ENCODE peak calls at places on chromosomes 1 and 21, in seven cellular contexts. L is PC-3, O is Karpas-422, S is HCT116, U is GM23248, E is GM23338, T is MM.1S. D is an unnamed sample. For H3K9me2, the result is how much of the 10 kb centered on the place peaks cover.

GRCh38 chr1:241081473-241081872 is 275.5 kb downstream of the RGS7 start:
- DNase-seq in L (no peak), O (no peak), S (no peak), U (no peak), E (no peak), T (no peak), D (no peak)

GRCh38 chr1:30280572-30280971 is 442.8 kb downstream of the MATN1 start:
- DNase-seq in L (no peak), O (no peak), S (no peak), U (no peak), E (no peak), T (no peak), D (no peak)

GRCh38 chr1:21814241-21814918 is 2.3 kb downstream of the LDLRAD2 start:
- DNase-seq in L (no peak), O (peak), S (no peak), U (no peak), E (peak), T (no peak), D (peak)

GRCh38 chr21:41894922-41895557 is 15.9 kb upstream of the PRDM15 start:
- DNase-seq in L (peak), O (no peak), S (no peak), U (no peak), E (no peak), T (no peak), D (peak)

GRCh38 chr1:245001252-245001651 is 136.9 kb upstream of the HNRNPU start:
- DNase-seq in L (peak), O (no peak), S (no peak), U (peak), E (no peak), T (no peak), D (no peak)

GRCh38 chr1:19640363-19641316 is 3.5 kb upstream of the NBL1 start:
- DNase-seq in L (peak), O (no peak), S (peak), U (peak), E (peak), T (no peak), D (peak)

GRCh38 chr1:81760487-81761097 is 40.1 kb upstream of the ADGRL2 start:
- DNase-seq in L (peak), O (no peak), S (no peak), U (peak), E (peak), T (no peak), D (peak)

GRCh38 chr21:41396452-41397107 is 29.5 kb upstream of the MX1 start:
- DNase-seq in L (peak), O (no peak), S (no peak), U (peak), E (peak), T (no peak), D (peak)

GRCh38 chr1:239884776-239885175 is 206.9 kb upstream of the FMN2 start:
- DNase-seq in L (no peak), O (no peak), S (no peak), U (no peak), E (no peak), T (no peak), D (no peak)

GRCh38 chr21:36684957-36685714 is 13.8 kb upstream of the SIM2 start:
- DNase-seq in L (no peak), O (no peak), S (no peak), U (no peak), E (no peak), T (no peak), D (no peak)

GRCh38 chr1:204075890-204076837 is 3.2 kb downstream of the SOX13 start:
- DNase-seq in L (no peak), O (no peak), S (no peak), U (no peak), E (no peak), T (no peak), D (peak)

GRCh38 chr1:222443566-222443965 is 104.3 kb downstream of the HHIPL2 start:
- DNase-seq in L (no peak), O (no peak), S (no peak), U (no peak), E (no peak), T (no peak), D (no peak)

GRCh38 chr21:26851109-26851944 is 6.1 kb upstream of the ADAMTS1 start:
- DNase-seq in L (no peak), O (no peak), S (no peak), U (no peak), E (no peak), T (no peak), D (no peak)

GRCh38 chr1:156082111-156083091 is at the start of gene MEX3A:
- DNase-seq in L (peak), O (peak), S (no peak), U (peak), E (peak), T (peak), D (peak)

GRCh38 chr1:186202174-186202843 is 172.7 kb downstream of the TPR start:
- DNase-seq in L (no peak), O (no peak), S (no peak), U (peak), E (no peak), T (no peak), D (no peak)

GRCh38 chr1:7847599-7847998 is 5.3 kb downstream of the UTS2 start:
- DNase-seq in L (peak), O (no peak), S (no peak), U (peak), E (no peak), T (no peak), D (no peak)

GRCh38 chr1:161085165-161085564 is 4.2 kb downstream of the NECTIN4 start:
- DNase-seq in L (no peak), O (no peak), S (no peak), U (peak), E (no peak), T (no peak), D (no peak)

GRCh38 chr1:42747125-42747524 is 7.1 kb upstream of the CLDN19 start:
- DNase-seq in L (peak), O (peak), S (no peak), U (peak), E (peak), T (no peak), D (peak)

GRCh38 chr21:15283789-15284188 is 219.0 kb upstream of the NRIP1 start:
- DNase-seq in L (no peak), O (no peak), S (no peak), U (no peak), E (no peak), T (no peak), D (no peak)

GRCh38 chr1:204110894-204111633 is 38.1 kb downstream of the SOX13 start:
- DNase-seq in L (peak), O (no peak), S (no peak), U (no peak), E (peak), T (no peak), D (no peak)

GRCh38 chr1:27614625-27615344 is 10.8 kb upstream of the AHDC1 start:
- DNase-seq in L (no peak), O (no peak), S (no peak), U (no peak), E (peak), T (no peak), D (no peak)

GRCh38 chr1:33436557-33437296 is 5.8 kb upstream of the PHC2 start:
- DNase-seq in L (no peak), O (no peak), S (peak), U (no peak), E (no peak), T (no peak), D (no peak)

GRCh38 chr1:198809247-198809646 is 170.4 kb downstream of the PTPRC start:
- DNase-seq in L (no peak), O (no peak), S (no peak), U (peak), E (no peak), T (no peak), D (no peak)

GRCh38 chr1:36151133-36151844 is 2.0 kb upstream of the TRAPPC3 start:
- DNase-seq in L (no peak), O (no peak), S (no peak), U (no peak), E (peak), T (no peak), D (no peak)

GRCh38 chr21:45378258-45378966 is 26.6 kb upstream of the COL18A1 start:
- DNase-seq in L (peak), O (no peak), S (no peak), U (peak), E (peak), T (no peak), D (peak)

GRCh38 chr1:220747426-220748090 is 564 bp upstream of the MTARC2 start:
- DNase-seq in L (no peak), O (no peak), S (no peak), U (no peak), E (peak), T (no peak), D (no peak)

GRCh38 chr1:172824199-172824598 is 165.3 kb downstream of the FASLG start:
- DNase-seq in L (no peak), O (no peak), S (no peak), U (peak), E (no peak), T (no peak), D (no peak)

GRCh38 chr1:45012639-45013278 is 705 bp downstream of the UROD start:
- DNase-seq in L (peak), O (peak), S (no peak), U (peak), E (peak), T (peak), D (peak)

GRCh38 chr1:25795227-25795626 is 4.8 kb upstream of the SELENON start:
- DNase-seq in L (no peak), O (no peak), S (no peak), U (peak), E (no peak), T (no peak), D (peak)

GRCh38 chr1:25795955-25796806 is 3.8 kb upstream of the SELENON start:
- DNase-seq in L (peak), O (no peak), S (no peak), U (no peak), E (no peak), T (no peak), D (no peak)

GRCh38 chr1:25798666-25799345 is 1.2 kb upstream of the SELENON start:
- DNase-seq in L (no peak), O (no peak), S (no peak), U (no peak), E (no peak), T (no peak), D (no peak)

GRCh38 chr1:25797939-25798338 is 2.1 kb upstream of the SELENON start:
- DNase-seq in L (peak), O (peak), S (no peak), U (peak), E (peak), T (peak), D (no peak)

DNA sequence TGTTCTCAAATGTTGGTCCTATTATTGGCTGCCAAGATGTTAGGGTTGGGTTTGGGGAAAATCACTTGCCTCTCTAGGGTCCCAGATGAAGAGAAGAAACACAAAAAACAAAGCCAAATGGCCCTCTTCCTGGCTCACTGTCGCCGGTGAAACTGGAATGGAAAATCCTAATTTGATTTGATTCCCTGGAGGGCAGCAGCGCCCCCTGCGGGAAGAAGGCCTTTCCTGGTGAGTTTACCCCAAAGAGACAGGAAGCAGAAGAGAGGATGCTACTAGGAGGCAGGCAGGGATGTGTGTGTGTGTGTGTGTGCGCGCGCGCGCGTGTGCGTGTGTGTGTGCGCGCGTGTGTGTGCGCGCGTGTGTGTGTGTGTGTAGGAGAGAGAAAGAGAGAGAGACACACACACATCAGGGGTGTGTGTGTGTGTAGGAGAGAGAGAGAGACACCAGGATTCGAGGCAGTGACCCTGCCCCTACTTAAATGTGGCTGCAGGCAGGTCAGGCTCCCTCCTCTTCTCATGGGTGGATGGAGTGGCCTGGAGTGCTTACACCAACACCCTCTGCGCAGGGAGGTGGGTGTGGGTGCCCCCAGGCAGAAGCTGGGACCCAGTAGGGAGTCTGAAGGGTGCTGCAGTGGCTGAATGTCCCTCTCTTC is 3.1 kb upstream of the SELENON start:
- DNase-seq in L (peak), O (peak), S (peak), U (peak), E (peak), T (peak), D (peak)
- H3K9me2 ChIP-seq in L (under half), O (under half), S (under half), U (under half), E (under half), T (under half), D (under half)

DNA sequence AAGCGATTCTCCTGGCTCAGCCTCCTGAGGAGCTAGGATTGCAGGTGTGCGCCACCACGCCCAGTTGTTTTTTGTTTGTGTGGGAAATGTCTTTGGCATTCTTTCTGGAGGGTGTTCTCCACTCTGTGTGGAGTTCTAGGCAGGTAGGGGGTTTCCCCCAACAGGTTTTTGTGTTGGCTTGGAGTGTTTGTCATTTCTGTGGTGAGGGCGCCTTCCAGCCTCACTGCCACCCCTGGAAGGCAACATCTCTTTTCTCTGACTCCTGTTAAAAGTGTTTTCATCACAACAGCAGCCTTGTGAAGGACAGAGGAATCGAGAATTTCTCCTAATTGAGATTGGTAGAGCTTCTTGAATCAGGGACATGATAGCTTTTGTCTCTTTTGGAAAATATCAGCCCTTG is 69.7 kb downstream of the PRKCZ start:
- DNase-seq in L (no peak), O (no peak), S (no peak), U (no peak), E (no peak), T (no peak), D (no peak)
- H3K9me2 ChIP-seq in L (under half), O (under half), S (under half), U (under half), E (under half), T (under half), D (under half)

GRCh38 chr1:212853658-212854057 is 4.4 kb upstream of the FLVCR1 start:
- DNase-seq in L (peak), O (no peak), S (no peak), U (no peak), E (no peak), T (no peak), D (peak)
- H3K9me2 ChIP-seq in L (under half), O (under half), S (under half), U (under half), E (under half), T (under half), D (under half)

GRCh38 chr1:50346621-50347020 is 76.6 kb downstream of the DMRTA2 start:
- DNase-seq in L (no peak), O (no peak), S (no peak), U (no peak), E (no peak), T (no peak), D (no peak)
- H3K9me2 ChIP-seq in L (under half), O (under half), S (under half), U (under half), E (under half), T (under half), D (under half)

GRCh38 chr1:39187276-39188046 is 17.0 kb upstream of the MACF1 start:
- DNase-seq in L (no peak), O (no peak), S (no peak), U (no peak), E (no peak), T (no peak), D (no peak)
- H3K9me2 ChIP-seq in L (under half), O (under half), S (under half), U (under half), E (under half), T (under half), D (under half)

DNA sequence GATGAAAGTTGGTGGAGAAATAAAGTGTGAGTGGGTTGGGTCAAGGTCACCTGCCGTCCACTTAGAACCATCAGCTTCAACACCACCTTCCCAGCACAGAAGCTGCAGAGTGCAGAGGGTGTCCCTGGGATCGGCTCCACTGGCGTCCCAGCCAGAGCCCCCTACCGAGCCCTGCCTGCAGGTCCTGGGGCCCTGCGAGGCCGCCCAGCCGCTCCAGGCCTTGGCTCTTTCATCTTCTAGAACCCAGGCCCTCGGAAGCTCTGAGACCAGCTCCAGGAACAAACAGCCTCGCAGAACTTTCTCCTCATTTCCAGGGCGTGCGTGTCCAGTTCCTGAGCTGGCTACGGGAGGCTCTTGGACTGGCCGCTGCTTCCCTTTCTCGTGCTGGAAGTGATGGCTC is 166.0 kb downstream of the PRDM16 start:
- DNase-seq in L (no peak), O (no peak), S (no peak), U (no peak), E (no peak), T (no peak), D (no peak)
- H3K9me2 ChIP-seq in L (under half), O (under half), S (under half), U (under half), E (under half), T (under half), D (under half)

GRCh38 chr1:10806966-10807365 is 10.5 kb upstream of the CASZ1 start:
- DNase-seq in L (no peak), O (no peak), S (no peak), U (no peak), E (no peak), T (no peak), D (no peak)
- H3K9me2 ChIP-seq in L (under half), O (under half), S (under half), U (under half), E (under half), T (under half), D (under half)

GRCh38 chr1:1000357-1001056 is 610 bp upstream of the HES4 start:
- DNase-seq in L (peak), O (no peak), S (peak), U (peak), E (peak), T (no peak), D (peak)

GRCh38 chr1:998905-999796 is 746 bp downstream of the HES4 start:
- DNase-seq in L (peak), O (no peak), S (no peak), U (peak), E (peak), T (no peak), D (peak)

GRCh38 chr1:1001057-1001630 is 1.2 kb upstream of the HES4 start:
- DNase-seq in L (no peak), O (no peak), S (no peak), U (no peak), E (peak), T (no peak), D (peak)

GRCh38 chr1:998051-998821 is 1.7 kb downstream of the HES4 start:
- DNase-seq in L (no peak), O (no peak), S (no peak), U (no peak), E (peak), T (no peak), D (peak)

GRCh38 chr1:999797-1000356 is at the start of gene HES4:
- DNase-seq in L (peak), O (no peak), S (peak), U (peak), E (peak), T (no peak), D (peak)
- H3K9me2 ChIP-seq in L (under half), O (under half), S (under half), U (under half), E (under half), T (under half), D (under half)